ENCODE peak calls at places on chromosomes 7 and 10, in four cellular contexts. One of them, this sample, is unnamed.

GRCh38 chr7:104814671-104815400 is 199.2 kb upstream of the KMT2E start:
- DNase-seq in midbrain: no peak
- DNase-seq in fibroblast of the aortic adventitia: no peak
- DNase-seq in heart left ventricle: no peak
- DNase-seq in this sample: no peak

GRCh38 chr7:76063525-76063924 is 15.6 kb downstream of the MDH2 start:
- DNase-seq in midbrain: no peak
- DNase-seq in fibroblast of the aortic adventitia: no peak
- DNase-seq in heart left ventricle: peak
- DNase-seq in this sample: peak

GRCh38 chr10:103584216-103585010 is 90.9 kb downstream of the NEURL1 start:
- DNase-seq in midbrain: no peak
- DNase-seq in fibroblast of the aortic adventitia: no peak
- DNase-seq in heart left ventricle: peak
- DNase-seq in this sample: peak

GRCh38 chr10:59709472-59710125 is at the start of gene SLC16A9:
- DNase-seq in midbrain: peak
- DNase-seq in fibroblast of the aortic adventitia: peak
- DNase-seq in heart left ventricle: peak
- DNase-seq in this sample: peak

GRCh38 chr10:22334414-22335203 is 10.7 kb upstream of the SPAG6 start:
- DNase-seq in midbrain: no peak
- DNase-seq in fibroblast of the aortic adventitia: no peak
- DNase-seq in heart left ventricle: no peak
- DNase-seq in this sample: no peak

GRCh38 chr7:54349259-54349658 is 192.9 kb upstream of the VSTM2A start:
- DNase-seq in midbrain: no peak
- DNase-seq in fibroblast of the aortic adventitia: peak
- DNase-seq in heart left ventricle: no peak
- DNase-seq in this sample: no peak

GRCh38 chr7:150900675-150901074 is 48.4 kb downstream of the AOC1 start:
- DNase-seq in midbrain: no peak
- DNase-seq in fibroblast of the aortic adventitia: no peak
- DNase-seq in heart left ventricle: no peak
- DNase-seq in this sample: no peak

GRCh38 chr7:24025094-24025493 is 258.9 kb upstream of the NPY start:
- DNase-seq in midbrain: no peak
- DNase-seq in fibroblast of the aortic adventitia: no peak
- DNase-seq in heart left ventricle: no peak
- DNase-seq in this sample: peak

This sample was measured in GM23248.